ENCODE peak calls at places on chromosomes 1 and 21, in eight cellular contexts. K is NCI-H345; S is activated naive CD4-positive, alpha-beta T cell; L is T follicular helper cell; E is left ventricle myocardium inferior; O is effector memory CD8-positive, alpha-beta T cell; M is RWPE1; F is central memory CD4-positive, alpha-beta T cell. Q is an unnamed sample.

GRCh38 chr1:26856181-26856580 is 6.8 kb upstream of the SFN start:
- DNase-seq in K (no peak), S (no peak), L (no peak), E (no peak), O (no peak), M (no peak), F (no peak), Q (no peak)

GRCh38 chr1:16960560-16961296 is 19.7 kb downstream of the MFAP2 start:
- DNase-seq in K (peak), S (peak), L (peak), E (peak), O (peak), M (peak), F (peak), Q (peak)

GRCh38 chr1:229380514-229381160 is 37.8 kb upstream of the CCSAP start:
- DNase-seq in K (peak), S (no peak), L (no peak), E (no peak), O (no peak), M (no peak), F (no peak), Q (no peak)

GRCh38 chr1:86912501-86912900 is 1.4 kb downstream of the SELENOF start:
- DNase-seq in K (peak), S (no peak), L (no peak), E (no peak), O (no peak), M (no peak), F (no peak), Q (no peak)

GRCh38 chr21:15023782-15024181 is 41.0 kb downstream of the NRIP1 start:
- DNase-seq in K (no peak), S (no peak), L (no peak), E (no peak), O (no peak), M (no peak), F (no peak), Q (no peak)

GRCh38 chr1:146039844-146040194 is 18.3 kb upstream of the HJV start:
- DNase-seq in K (peak), S (no peak), L (no peak), E (no peak), O (no peak), M (no peak), F (no peak), Q (no peak)

GRCh38 chr1:77170687-77171086 is 48.5 kb downstream of the PIGK start:
- DNase-seq in K (no peak), S (no peak), L (no peak), E (no peak), O (no peak), M (no peak), F (no peak), Q (no peak)

GRCh38 chr1:56438901-56439551 is 140.3 kb downstream of the PLPP3 start:
- DNase-seq in K (no peak), S (no peak), L (no peak), E (peak), O (no peak), M (no peak), F (no peak), Q (no peak)

GRCh38 chr1:71228236-71228635 is 147.4 kb upstream of the ZRANB2 start:
- DNase-seq in K (no peak), S (no peak), L (no peak), E (no peak), O (no peak), M (no peak), F (no peak), Q (no peak)

GRCh38 chr1:234649432-234650081 is 39.6 kb upstream of the IRF2BP2 start:
- DNase-seq in K (no peak), S (no peak), L (no peak), E (no peak), O (no peak), M (no peak), F (no peak), Q (no peak)

GRCh38 chr1:39683591-39684312 is 7.5 kb downstream of the HPCAL4 start:
- DNase-seq in K (no peak), S (peak), L (peak), E (peak), O (peak), M (no peak), F (peak), Q (no peak)

GRCh38 chr1:151472852-151473731 is 13.8 kb upstream of the POGZ start:
- DNase-seq in K (peak), S (no peak), L (no peak), E (peak), O (peak), M (no peak), F (peak), Q (no peak)

GRCh38 chr21:42456457-42456856 is 39.6 kb downstream of the RSPH1 start:
- DNase-seq in K (no peak), S (peak), L (peak), E (no peak), O (peak), M (no peak), F (peak), Q (no peak)

GRCh38 chr1:221098462-221099406 is 219.5 kb downstream of the HLX start:
- DNase-seq in K (no peak), S (no peak), L (no peak), E (no peak), O (no peak), M (no peak), F (no peak), Q (peak)

GRCh38 chr1:1435094-1435903 is at the start of gene VWA1:
- DNase-seq in K (peak), S (peak), L (peak), E (peak), O (peak), M (peak), F (peak), Q (no peak)

GRCh38 chr1:98360864-98361263 is 300.7 kb upstream of the SNX7 start:
- DNase-seq in K (no peak), S (no peak), L (no peak), E (no peak), O (no peak), M (no peak), F (no peak), Q (no peak)

GRCh38 chr1:8562222-8562621 is 244.3 kb downstream of the SLC45A1 start:
- DNase-seq in K (no peak), S (no peak), L (no peak), E (no peak), O (no peak), M (no peak), F (no peak), Q (no peak)

GRCh38 chr1:15975358-15975804 is 520 bp downstream of the ZBTB17 start:
- DNase-seq in K (peak), S (peak), L (peak), E (peak), O (peak), M (peak), F (no peak), Q (peak)

GRCh38 chr1:219713981-219714381 is 101.1 kb upstream of the ZC3H11B start:
- DNase-seq in K (no peak), S (no peak), L (no peak), E (no peak), O (no peak), M (no peak), F (no peak), Q (no peak)